ENCODE peak calls at places on chromosomes 2 and 18, in five cellular contexts. One of them, this sample, is unnamed.

GRCh38 chr2:122531803-122532344 is 776.4 kb downstream of the TSN start:
- DNase-seq in pancreas: no peak
- DNase-seq in OCI-LY7: no peak
- DNase-seq in AG04450: no peak
- DNase-seq in stomach: no peak
- DNase-seq in this sample: no peak

GRCh38 chr18:13412017-13412416 is 193.5 kb downstream of the LDLRAD4 start:
- DNase-seq in pancreas: no peak
- DNase-seq in OCI-LY7: no peak
- DNase-seq in AG04450: no peak
- DNase-seq in stomach: no peak
- DNase-seq in this sample: no peak

GRCh38 chr2:2191110-2191707 is 139.9 kb downstream of the MYT1L start:
- DNase-seq in pancreas: no peak
- DNase-seq in OCI-LY7: no peak
- DNase-seq in AG04450: no peak
- DNase-seq in stomach: no peak
- DNase-seq in this sample: no peak

GRCh38 chr18:63676927-63677326 is 15.2 kb upstream of the SERPINB3 start:
- DNase-seq in pancreas: no peak
- DNase-seq in OCI-LY7: no peak
- DNase-seq in AG04450: no peak
- DNase-seq in stomach: no peak
- DNase-seq in this sample: no peak

GRCh38 chr2:233261819-233262555 is 10.5 kb downstream of the ATG16L1 start:
- DNase-seq in pancreas: no peak
- DNase-seq in OCI-LY7: no peak
- DNase-seq in AG04450: no peak
- DNase-seq in stomach: no peak
- DNase-seq in this sample: no peak

GRCh38 chr2:46184794-46185583 is 112.2 kb upstream of the EPAS1 start:
- DNase-seq in pancreas: no peak
- DNase-seq in OCI-LY7: no peak
- DNase-seq in AG04450: no peak
- DNase-seq in stomach: no peak
- DNase-seq in this sample: no peak

GRCh38 chr2:159200498-159200897 is 86.0 kb downstream of the WDSUB1 start:
- DNase-seq in pancreas: no peak
- DNase-seq in OCI-LY7: no peak
- DNase-seq in AG04450: no peak
- DNase-seq in stomach: no peak
- DNase-seq in this sample: no peak

GRCh38 chr2:49294225-49294624 is 139.9 kb upstream of the FSHR start:
- DNase-seq in pancreas: no peak
- DNase-seq in OCI-LY7: no peak
- DNase-seq in AG04450: no peak
- DNase-seq in stomach: no peak
- DNase-seq in this sample: no peak

GRCh38 chr2:3288455-3289163 is 89.0 kb downstream of the EIPR1 start:
- DNase-seq in pancreas: no peak
- DNase-seq in OCI-LY7: no peak
- DNase-seq in AG04450: no peak
- DNase-seq in stomach: peak
- DNase-seq in this sample: no peak

GRCh38 chr18:55287146-55287806 is 300.7 kb downstream of the TCF4 start:
- DNase-seq in pancreas: no peak
- DNase-seq in OCI-LY7: no peak
- DNase-seq in AG04450: no peak
- DNase-seq in stomach: no peak
- DNase-seq in this sample: no peak

GRCh38 chr2:189506514-189506976 is 65.3 kb downstream of the WDR75 start:
- DNase-seq in pancreas: no peak
- DNase-seq in OCI-LY7: no peak
- DNase-seq in AG04450: no peak
- DNase-seq in stomach: peak
- DNase-seq in this sample: peak

GRCh38 chr2:160913323-160913722 is 246.9 kb upstream of the TANK start:
- DNase-seq in pancreas: no peak
- DNase-seq in OCI-LY7: no peak
- DNase-seq in AG04450: no peak
- DNase-seq in stomach: no peak
- DNase-seq in this sample: no peak

GRCh38 chr2:216117566-216117965 is 8.4 kb downstream of the XRCC5 start:
- DNase-seq in pancreas: no peak
- DNase-seq in OCI-LY7: no peak
- DNase-seq in AG04450: peak
- DNase-seq in stomach: no peak
- DNase-seq in this sample: no peak

GRCh38 chr2:225998653-225999052 is 599.1 kb downstream of the NYAP2 start:
- DNase-seq in pancreas: no peak
- DNase-seq in OCI-LY7: no peak
- DNase-seq in AG04450: no peak
- DNase-seq in stomach: no peak
- DNase-seq in this sample: no peak

GRCh38 chr18:37538526-37539205 is 26.9 kb downstream of the CELF4 start:
- DNase-seq in pancreas: no peak
- DNase-seq in OCI-LY7: no peak
- DNase-seq in AG04450: no peak
- DNase-seq in stomach: no peak
- DNase-seq in this sample: no peak
- H3K4me3 ChIP-seq in pancreas: no peak
- H3K4me3 ChIP-seq in OCI-LY7: no peak
- H3K4me3 ChIP-seq in AG04450: no peak
- H3K4me3 ChIP-seq in stomach: no peak
- H3K4me3 ChIP-seq in this sample: no peak

DNA sequence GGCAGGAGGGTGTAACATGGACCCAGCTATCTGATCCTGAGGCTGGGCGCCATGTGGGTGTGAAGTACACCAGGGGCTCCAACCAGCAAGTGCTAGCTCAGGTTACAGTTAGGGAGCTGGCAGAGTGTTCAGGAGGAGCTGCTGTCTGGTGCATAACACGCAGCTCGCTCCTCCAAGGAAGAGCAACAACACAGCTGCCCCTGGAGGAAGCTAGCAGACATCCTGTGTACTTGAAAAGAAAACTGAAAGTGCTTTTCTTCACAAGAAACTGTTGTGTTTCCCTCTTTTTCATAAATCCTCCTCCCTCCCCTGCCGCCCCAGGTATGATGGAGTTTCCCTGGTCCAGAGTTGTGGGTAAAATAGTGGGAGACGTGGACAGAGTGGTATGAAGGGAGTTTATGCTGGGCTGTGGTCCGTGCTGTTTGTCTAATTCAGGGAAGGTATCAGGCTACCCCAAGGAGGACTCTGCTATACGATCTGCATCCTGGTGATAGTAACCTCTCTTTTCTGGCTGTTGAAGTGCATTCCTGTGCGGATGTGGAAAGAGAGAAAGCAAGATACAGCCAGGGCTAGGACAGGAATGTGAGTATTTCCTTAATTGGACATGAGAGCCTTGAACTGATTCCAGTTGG is 6.1 kb upstream of the LBH start:
- DNase-seq in pancreas: no peak
- DNase-seq in OCI-LY7: peak
- DNase-seq in AG04450: peak
- DNase-seq in stomach: no peak
- DNase-seq in this sample: no peak
- H3K4me3 ChIP-seq in pancreas: peak
- H3K4me3 ChIP-seq in OCI-LY7: peak
- H3K4me3 ChIP-seq in AG04450: peak
- H3K4me3 ChIP-seq in stomach: peak
- H3K4me3 ChIP-seq in this sample: no peak

DNA sequence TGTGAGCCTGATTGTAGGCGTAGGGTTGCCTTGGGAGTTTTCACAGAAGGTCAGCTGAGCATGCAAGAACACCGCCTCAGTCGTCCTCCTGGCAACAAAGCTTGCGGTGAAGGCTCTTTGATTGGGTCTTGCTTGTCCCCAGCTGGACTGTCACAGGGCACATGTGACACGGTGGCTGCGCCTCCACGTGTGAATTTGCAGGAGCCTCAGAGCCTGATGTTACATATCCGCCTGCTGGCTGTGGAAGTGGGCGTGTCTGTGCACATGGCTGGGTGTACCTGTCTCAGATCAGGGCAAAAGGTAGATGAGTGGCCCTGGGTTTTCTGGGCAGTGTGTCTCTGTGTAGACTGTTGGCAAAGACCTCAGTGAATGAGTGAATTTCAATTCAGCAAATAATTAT is 228.8 kb downstream of the HAUS1 start:
- DNase-seq in pancreas: peak
- DNase-seq in OCI-LY7: no peak
- DNase-seq in AG04450: no peak
- DNase-seq in stomach: no peak
- DNase-seq in this sample: no peak
- H3K4me3 ChIP-seq in pancreas: peak
- H3K4me3 ChIP-seq in OCI-LY7: no peak
- H3K4me3 ChIP-seq in AG04450: no peak
- H3K4me3 ChIP-seq in stomach: peak
- H3K4me3 ChIP-seq in this sample: no peak

GRCh38 chr2:174590346-174590745 is 7.3 kb downstream of the WIPF1 start:
- DNase-seq in pancreas: no peak
- DNase-seq in OCI-LY7: no peak
- DNase-seq in AG04450: no peak
- DNase-seq in stomach: no peak
- DNase-seq in this sample: no peak
- H3K4me3 ChIP-seq in pancreas: no peak
- H3K4me3 ChIP-seq in OCI-LY7: no peak
- H3K4me3 ChIP-seq in AG04450: no peak
- H3K4me3 ChIP-seq in stomach: no peak
- H3K4me3 ChIP-seq in this sample: no peak

GRCh38 chr2:177394622-177395021 is 2.0 kb downstream of the AGPS start:
- DNase-seq in pancreas: no peak
- DNase-seq in OCI-LY7: no peak
- DNase-seq in AG04450: no peak
- DNase-seq in stomach: no peak
- DNase-seq in this sample: no peak

GRCh38 chr2:177393824-177394614 is 1.4 kb downstream of the AGPS start:
- DNase-seq in pancreas: no peak
- DNase-seq in OCI-LY7: no peak
- DNase-seq in AG04450: no peak
- DNase-seq in stomach: no peak
- DNase-seq in this sample: no peak

GRCh38 chr2:177397501-177398289 is 5.1 kb downstream of the AGPS start:
- DNase-seq in pancreas: peak
- DNase-seq in OCI-LY7: no peak
- DNase-seq in AG04450: peak
- DNase-seq in stomach: no peak
- DNase-seq in this sample: peak

GRCh38 chr2:177396630-177397460 is 4.3 kb downstream of the AGPS start:
- DNase-seq in pancreas: peak
- DNase-seq in OCI-LY7: no peak
- DNase-seq in AG04450: no peak
- DNase-seq in stomach: no peak
- DNase-seq in this sample: peak

DNA sequence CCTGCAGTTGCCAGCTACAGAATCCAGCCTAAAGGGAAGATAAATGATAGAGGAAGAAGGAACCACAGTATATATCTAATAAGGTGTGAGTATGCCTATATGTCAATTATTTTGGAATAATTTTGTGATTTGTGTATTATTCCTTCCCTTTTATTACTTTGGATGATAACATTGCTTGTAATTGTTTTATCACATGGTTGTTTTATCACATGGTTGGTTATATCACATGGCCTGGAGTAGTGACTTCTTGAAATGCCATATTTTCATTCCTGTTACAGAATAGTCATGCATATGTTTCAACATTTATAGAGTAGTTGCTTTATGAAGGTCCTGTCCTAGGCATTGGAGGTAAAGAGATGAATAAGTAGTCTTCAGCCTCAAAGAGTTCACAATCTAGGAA is 3.0 kb downstream of the AGPS start:
- DNase-seq in pancreas: no peak
- DNase-seq in OCI-LY7: no peak
- DNase-seq in AG04450: no peak
- DNase-seq in stomach: no peak
- DNase-seq in this sample: no peak
- H3K4me3 ChIP-seq in pancreas: no peak
- H3K4me3 ChIP-seq in OCI-LY7: no peak
- H3K4me3 ChIP-seq in AG04450: no peak
- H3K4me3 ChIP-seq in stomach: no peak
- H3K4me3 ChIP-seq in this sample: no peak

GRCh38 chr2:8120979-8121825 is 560.7 kb upstream of the ID2 start:
- DNase-seq in pancreas: no peak
- DNase-seq in OCI-LY7: no peak
- DNase-seq in AG04450: no peak
- DNase-seq in stomach: no peak
- DNase-seq in this sample: no peak
- H3K4me3 ChIP-seq in pancreas: no peak
- H3K4me3 ChIP-seq in OCI-LY7: no peak
- H3K4me3 ChIP-seq in AG04450: no peak
- H3K4me3 ChIP-seq in stomach: no peak
- H3K4me3 ChIP-seq in this sample: no peak

GRCh38 chr18:37532917-37533316 is 32.7 kb downstream of the CELF4 start:
- DNase-seq in pancreas: no peak
- DNase-seq in OCI-LY7: no peak
- DNase-seq in AG04450: no peak
- DNase-seq in stomach: no peak
- DNase-seq in this sample: no peak

GRCh38 chr18:37533647-37534565 is 31.7 kb downstream of the CELF4 start:
- DNase-seq in pancreas: no peak
- DNase-seq in OCI-LY7: peak
- DNase-seq in AG04450: no peak
- DNase-seq in stomach: no peak
- DNase-seq in this sample: no peak

GRCh38 chr18:37535968-37536367 is 29.6 kb downstream of the CELF4 start:
- DNase-seq in pancreas: no peak
- DNase-seq in OCI-LY7: no peak
- DNase-seq in AG04450: no peak
- DNase-seq in stomach: no peak
- DNase-seq in this sample: no peak

GRCh38 chr18:37536646-37537045 is 29.0 kb downstream of the CELF4 start:
- DNase-seq in pancreas: no peak
- DNase-seq in OCI-LY7: no peak
- DNase-seq in AG04450: no peak
- DNase-seq in stomach: no peak
- DNase-seq in this sample: no peak

DNA sequence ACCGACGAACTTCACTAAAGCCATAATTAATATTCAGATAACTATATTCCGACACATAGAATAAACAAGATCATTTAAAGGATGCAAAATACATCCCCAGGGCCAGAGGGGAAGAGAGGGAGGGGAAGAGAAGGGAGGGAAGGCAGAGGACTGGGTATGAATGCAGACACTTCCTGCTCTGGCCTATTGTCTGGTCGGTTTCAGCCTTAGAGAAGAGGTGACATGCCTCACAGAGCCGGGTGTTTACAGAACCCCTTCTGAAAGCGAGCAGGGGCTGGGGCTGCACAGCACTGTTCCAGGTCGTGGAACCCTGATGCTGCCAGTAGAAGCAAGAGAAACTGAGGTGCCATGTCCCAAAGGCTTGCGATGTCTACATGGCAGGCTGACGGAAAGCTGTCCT is 31.0 kb downstream of the CELF4 start:
- DNase-seq in pancreas: no peak
- DNase-seq in OCI-LY7: peak
- DNase-seq in AG04450: no peak
- DNase-seq in stomach: no peak
- DNase-seq in this sample: no peak
- H3K4me3 ChIP-seq in pancreas: no peak
- H3K4me3 ChIP-seq in OCI-LY7: peak
- H3K4me3 ChIP-seq in AG04450: no peak
- H3K4me3 ChIP-seq in stomach: no peak
- H3K4me3 ChIP-seq in this sample: no peak

This sample was measured in Caco-2.